ENCODE peak calls at places on chromosomes 12 and 14, in seven cellular contexts. R, W, C, Y, X, K and T are unnamed samples.

GRCh38 chr12:78636253-78636855 is 228.2 kb upstream of the SYT1 start:
- DNase-seq in C (no peak), R (no peak), Y (no peak), K (no peak), W (no peak), X (no peak), T (no peak)

GRCh38 chr12:17999174-17999801 is 90.7 kb downstream of the RERGL start:
- DNase-seq in C (no peak), K (no peak), Y (no peak), W (no peak), X (no peak), R (no peak), T (no peak)

GRCh38 chr12:56635539-56636117 is 5.5 kb upstream of the BAZ2A start:
- DNase-seq in K (no peak), Y (no peak), W (no peak), R (peak), X (no peak), C (no peak), T (no peak)

GRCh38 chr12:15088115-15088514 is 115.3 kb downstream of the PDE6H start:
- DNase-seq in W (no peak), X (no peak), Y (no peak), K (no peak), C (no peak), R (no peak), T (no peak)

GRCh38 chr12:117356048-117356447 is 5.4 kb downstream of the NOS1 start:
- DNase-seq in C (no peak), X (no peak), R (peak), W (no peak), Y (no peak), K (no peak), T (no peak)

GRCh38 chr12:104387190-104387589 is 69.6 kb upstream of the CHST11 start:
- DNase-seq in K (no peak), Y (peak), X (no peak), C (no peak), R (no peak), W (no peak), T (no peak)

GRCh38 chr12:53005215-53005985 is 856 bp upstream of the EIF4B start:
- DNase-seq in R (peak), X (no peak), K (peak), W (no peak), C (no peak), Y (no peak), T (no peak)

GRCh38 chr12:92394895-92395294 is 249.2 kb upstream of the BTG1 start:
- DNase-seq in R (no peak), K (no peak), W (no peak), X (no peak), Y (peak), C (no peak), T (peak)

GRCh38 chr12:84492381-84492883 is 420.2 kb downstream of the SLC6A15 start:
- DNase-seq in C (no peak), X (no peak), R (no peak), K (no peak), Y (no peak), W (no peak), T (no peak)

GRCh38 chr12:13075114-13075471 is 28.4 kb downstream of the GSG1 start:
- DNase-seq in W (no peak), R (no peak), K (no peak), C (no peak), Y (no peak), X (no peak), T (no peak)

GRCh38 chr14:89155491-89155890 is 261.5 kb downstream of the FOXN3 start:
- DNase-seq in K (no peak), R (no peak), C (no peak), Y (no peak), W (no peak), X (no peak), T (no peak)

GRCh38 chr14:63875311-63875710 is 22.5 kb downstream of the SYNE2 start:
- DNase-seq in C (no peak), W (no peak), R (peak), K (no peak), Y (no peak), X (no peak), T (no peak)

GRCh38 chr12:49707812-49708147 is 575 bp upstream of the FMNL3 start:
- DNase-seq in C (no peak), X (no peak), Y (no peak), W (no peak), K (no peak), R (no peak), T (no peak)

GRCh38 chr12:25670076-25671055 is 117.3 kb upstream of the LMNTD1 start:
- DNase-seq in K (no peak), X (no peak), R (no peak), Y (no peak), C (no peak), W (no peak), T (peak)

GRCh38 chr14:66827182-66827581 is 319.2 kb downstream of the GPHN start:
- DNase-seq in Y (no peak), R (no peak), C (no peak), K (no peak), X (no peak), W (no peak), T (no peak)

GRCh38 chr12:2299207-2299606 is 246.4 kb downstream of the CACNA1C start:
- DNase-seq in K (no peak), Y (no peak), X (no peak), R (no peak), W (no peak), C (no peak), T (no peak)

GRCh38 chr14:68687746-68688145 is 105.1 kb downstream of the ZFP36L1 start:
- DNase-seq in K (no peak), R (peak), X (no peak), C (no peak), W (no peak), Y (no peak), T (no peak)

GRCh38 chr12:85834378-85834777 is 1.8 kb downstream of the RASSF9 start:
- DNase-seq in R (no peak), W (no peak), C (no peak), X (no peak), Y (no peak), K (no peak), T (no peak)

GRCh38 chr14:61461808-61462275 is 140.5 kb downstream of the PRKCH start:
- DNase-seq in K (no peak), W (peak), R (peak), Y (peak), C (no peak), X (no peak), T (peak)

GRCh38 chr12:71469235-71469873 is 29.8 kb downstream of the LGR5 start:
- DNase-seq in X (no peak), W (peak), K (no peak), C (no peak), Y (peak), R (peak), T (no peak)

GRCh38 chr12:105455250-105455649 is 124.8 kb downstream of the C12orf75 start:
- DNase-seq in W (no peak), X (no peak), K (no peak), C (no peak), Y (no peak), R (no peak), T (no peak)

GRCh38 chr12:49413010-49413409 is 45.7 kb downstream of the SPATS2 start:
- DNase-seq in R (no peak), X (no peak), K (no peak), W (no peak), Y (no peak), C (no peak), T (no peak)

GRCh38 chr12:129075451-129076208 is 222.4 kb downstream of the GLT1D1 start:
- DNase-seq in K (no peak), X (no peak), R (no peak), Y (no peak), C (no peak), W (no peak), T (no peak)

GRCh38 chr12:117151195-117152031 is 38.9 kb downstream of the FBXO21 start:
- DNase-seq in K (peak), W (peak), X (peak), C (peak), Y (peak), R (peak), T (peak)

GRCh38 chr14:66247662-66248061 is 238.5 kb upstream of the CCDC196 start:
- DNase-seq in Y (no peak), R (no peak), W (no peak), X (no peak), K (no peak), C (no peak), T (no peak)

GRCh38 chr12:16220120-16220519 is 57.4 kb downstream of the SLC15A5 start:
- DNase-seq in Y (no peak), X (no peak), R (no peak), W (no peak), C (no peak), K (no peak), T (no peak)

GRCh38 chr14:20707622-20708021 is 19.1 kb downstream of the ANG start:
- DNase-seq in R (peak), W (no peak), X (no peak), C (peak), K (no peak), Y (no peak), T (no peak)

GRCh38 chr14:74281069-74281468 is 21.7 kb downstream of the ABCD4 start:
- DNase-seq in K (no peak), W (no peak), C (no peak), X (no peak), Y (no peak), R (no peak), T (no peak)

GRCh38 chr12:78865297-78865955 is 852 bp downstream of the SYT1 start:
- DNase-seq in C (no peak), X (no peak), R (no peak), Y (no peak), W (no peak), K (no peak), T (no peak)

GRCh38 chr12:25283006-25283405 is 32.3 kb upstream of the KRAS start:
- DNase-seq in C (no peak), W (no peak), Y (no peak), R (no peak), K (no peak), X (no peak), T (no peak)

GRCh38 chr12:73950506-73950905 is 587.1 kb upstream of the ATXN7L3B start:
- DNase-seq in R (no peak), W (no peak), C (no peak), Y (no peak), K (no peak), X (no peak), T (no peak)

GRCh38 chr12:12628013-12628412 is 16.3 kb downstream of the CREBL2 start:
- DNase-seq in C (no peak), R (no peak), K (no peak), Y (no peak), W (no peak), X (no peak), T (no peak)

GRCh38 chr12:80517655-80518054 is 73.6 kb downstream of the PTPRQ start:
- DNase-seq in X (no peak), R (no peak), C (no peak), W (no peak), Y (no peak), K (no peak), T (no peak)

GRCh38 chr12:117587646-117588287 is 226.3 kb upstream of the NOS1 start:
- DNase-seq in W (peak), Y (peak), C (peak), X (peak), R (peak), K (peak), T (no peak)

DNA sequence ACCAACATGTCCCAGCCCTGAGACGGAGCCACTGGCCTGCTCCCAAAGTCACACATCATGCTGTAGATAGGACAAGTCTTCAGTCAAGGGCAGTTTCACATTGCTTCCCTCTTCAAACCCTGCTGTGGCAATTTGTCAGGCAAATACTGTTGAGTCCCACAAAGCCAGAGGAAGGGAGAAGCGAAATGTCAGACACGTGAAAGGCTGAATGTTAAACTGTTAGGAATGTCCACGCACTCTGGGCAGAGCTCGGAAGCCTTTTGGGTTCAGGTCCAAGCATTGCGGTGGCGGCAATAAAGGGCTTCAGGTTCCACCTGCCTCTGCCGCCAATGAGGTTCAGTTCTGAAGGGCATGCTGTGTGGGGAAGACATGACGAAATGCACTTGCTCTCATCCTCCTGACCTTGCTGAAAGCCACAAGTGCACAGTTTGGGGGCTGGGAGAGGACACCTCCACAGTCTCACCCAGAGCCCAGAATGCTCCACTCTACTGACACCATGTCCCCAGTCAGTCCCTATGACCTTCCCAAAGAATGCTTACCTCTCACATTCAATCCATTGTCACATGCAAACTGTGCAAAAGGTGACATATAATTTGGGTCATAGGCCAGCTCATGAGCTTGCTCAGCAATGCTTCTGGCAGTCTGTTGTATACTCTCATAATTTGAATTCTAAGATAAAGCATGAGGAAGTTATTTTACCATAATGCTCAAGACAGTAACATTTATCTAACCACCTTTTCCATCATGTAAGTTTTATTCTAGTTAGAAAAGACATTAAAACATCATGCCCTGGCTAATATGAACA is 35.7 kb downstream of the RAD9B start:
- DNase-seq in X (no peak), Y (no peak), C (peak), R (no peak), W (no peak), K (no peak), T (peak)
- TF ChIP-seq POLR2A in X (no peak), Y (no peak), C (no peak), R (no peak), W (no peak), K (no peak), T (no peak)

GRCh38 chr12:75444444-75445136 is 36.0 kb upstream of the GLIPR1 start:
- DNase-seq in K (no peak), X (no peak), R (peak), W (peak), Y (no peak), C (no peak), T (no peak)
- TF ChIP-seq EP300 in K (no peak), X (no peak), R (no peak), W (no peak), Y (no peak), C (no peak), T (no peak)

GRCh38 chr14:104680806-104681688 is 8.4 kb upstream of the INF2 start:
- DNase-seq in W (peak), K (peak), Y (no peak), X (no peak), C (peak), R (peak), T (no peak)
- TF ChIP-seq POLR2A in W (no peak), K (no peak), Y (no peak), X (no peak), C (no peak), R (peak), T (no peak)

DNA sequence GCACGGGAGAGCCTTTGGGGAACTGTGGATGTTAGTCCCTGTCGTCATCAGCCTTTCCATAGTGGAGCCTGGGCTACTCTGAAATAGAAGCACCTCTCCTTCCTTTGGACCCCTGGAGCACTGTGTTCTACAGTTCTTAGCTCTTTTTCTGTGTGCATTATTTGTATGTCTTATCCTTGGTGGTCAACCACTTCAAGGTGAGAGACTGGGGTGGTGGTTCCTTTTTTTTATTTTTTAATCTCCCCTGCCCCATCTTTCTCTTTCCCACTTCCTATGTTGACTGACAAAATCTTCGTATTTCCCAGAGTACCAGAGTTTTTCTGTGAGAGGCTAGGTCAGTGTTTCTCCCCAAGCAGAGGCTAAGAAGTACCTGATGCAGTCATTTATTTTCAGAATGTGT is 111.7 kb downstream of the CRADD start:
- DNase-seq in R (no peak), X (no peak), K (no peak), C (no peak), Y (no peak), W (no peak), T (no peak)
- TF ChIP-seq EP300 in R (no peak), X (no peak), K (no peak), C (no peak), Y (no peak), W (no peak), T (no peak)

GRCh38 chr12:95072900-95073697 is at the start of gene NR2C1:
- DNase-seq in X (peak), R (peak), K (peak), Y (peak), C (peak), W (peak), T (peak)
- TF ChIP-seq POLR2A in X (no peak), R (peak), K (peak), Y (peak), C (no peak), W (peak), T (no peak)